ENCODE peak calls at places on chromosome 18, in four cellular contexts. C is HepG2, M is GM12878, F is H1. E is an unnamed sample.
A peak's percentile ranks its signal among the peaks of the same experiment; 100 is the strongest.

GRCh38 chr18:66317243-66318090 is 286.4 kb downstream of the CDH19 start:
- DNase-seq in C (no peak), M (no peak), F (no peak), E (no peak)

GRCh38 chr18:74396252-74397204 is 60.6 kb downstream of the DIPK1C start:
- DNase-seq in C (no peak), F (no peak), M (no peak), E (no peak)

GRCh38 chr18:13888317-13888716 is 27.0 kb downstream of the MC2R start:
- DNase-seq in C (no peak), F (no peak), M (no peak), E (no peak)

GRCh38 chr18:28432350-28432749 is 255.4 kb upstream of the CDH2 start:
- DNase-seq in F (no peak), C (no peak), M (no peak), E (no peak)

GRCh38 chr18:37701967-37702366 is 136.4 kb upstream of the CELF4 start:
- DNase-seq in F (no peak), C (no peak), M (no peak), E (no peak)

GRCh38 chr18:50870138-50870845 is 8.6 kb upstream of the ME2 start:
- DNase-seq in C (no peak), M (no peak), F (no peak), E (no peak)

GRCh38 chr18:52451851-52452250 is 111.9 kb downstream of the DCC start:
- DNase-seq in F (no peak), C (no peak), M (no peak), E (no peak)

GRCh38 chr18:36179562-36180334 is 7.5 kb upstream of the MOCOS start:
- DNase-seq in M (no peak), F (no peak), C (no peak), E (no peak)

GRCh38 chr18:3012306-3012919 is 531 bp downstream of the LPIN2 start:
- DNase-seq in F (peak; percentile 70), M (no peak), C (no peak), E (no peak)

GRCh38 chr18:57209697-57210096 is 62.8 kb downstream of the BOD1L2 start:
- DNase-seq in M (no peak), F (no peak), C (no peak), E (no peak)

GRCh38 chr18:1014496-1014895 is 109.8 kb downstream of the ADCYAP1 start:
- DNase-seq in F (no peak), C (no peak), M (no peak), E (no peak)

GRCh38 chr18:79792096-79792987 is 5.4 kb upstream of the KCNG2 start:
- DNase-seq in C (no peak), F (no peak), M (no peak), E (no peak)

DNA sequence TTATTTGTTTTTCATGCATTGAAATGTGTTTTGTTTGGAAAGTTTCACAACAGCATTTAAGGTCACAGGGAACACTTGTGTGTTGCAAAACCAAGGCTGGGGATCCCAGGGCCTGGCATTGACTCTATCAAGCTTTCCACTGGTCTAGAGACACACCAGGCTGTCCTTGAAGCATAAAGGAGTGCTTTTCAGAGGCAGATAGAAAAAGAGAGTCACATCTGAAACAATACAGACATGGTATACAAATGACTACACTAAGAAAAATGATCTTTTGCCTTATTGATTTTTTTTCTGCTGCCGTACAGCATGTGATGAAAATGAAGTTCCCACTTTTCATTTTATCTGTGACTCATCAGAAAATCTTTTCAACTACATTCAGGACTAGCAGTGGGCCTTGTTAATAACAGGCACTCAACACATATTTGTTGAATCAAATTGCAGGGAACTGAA is 61.9 kb upstream of the ZCCHC2 start:
- DNase-seq in F (no peak), M (no peak), C (peak; percentile 99), E (no peak)
- TF ChIP-seq YY1 in F (no peak), M (no peak), C (peak; percentile 20), E (no peak)

DNA sequence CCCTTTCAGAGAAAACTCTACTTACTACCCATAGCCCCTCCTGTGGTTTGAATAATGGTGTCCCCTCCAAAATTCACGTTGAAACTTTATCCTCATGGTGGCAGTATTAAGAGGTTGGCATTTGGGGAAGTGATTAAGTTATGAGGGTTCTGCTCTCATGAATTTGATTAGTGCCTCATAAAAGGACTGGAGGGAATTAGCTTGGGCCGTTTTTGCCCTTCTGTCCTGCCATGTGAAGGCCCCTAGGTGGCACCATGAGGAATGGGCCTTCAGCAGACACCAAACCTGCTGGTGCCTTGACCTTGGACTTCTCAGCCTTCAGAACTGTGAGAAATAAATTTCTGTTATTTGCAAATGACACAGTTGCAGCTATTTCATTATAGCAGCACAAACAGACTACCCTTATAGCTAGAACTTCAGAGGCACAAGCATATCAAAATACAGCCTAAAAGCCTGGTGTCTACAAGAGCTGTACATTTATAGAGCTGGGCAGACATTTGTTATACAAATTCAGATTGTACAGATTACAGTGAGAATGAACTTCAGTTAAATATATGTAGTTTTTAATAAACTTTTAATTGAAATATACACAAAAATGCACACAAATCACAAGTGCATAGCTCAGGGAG is 2.6 kb upstream of the PTPN2 start:
- DNase-seq in F (no peak), C (peak; percentile 52), M (no peak), E (no peak)
- H3K27me3 ChIP-seq in F (no peaks in the 10 kb centered on the region), C (no peaks in the 10 kb centered on the region), M (no peaks in the 10 kb centered on the region), E (no peaks in the 10 kb centered on the region)

GRCh38 chr18:76615065-76615733 is 120.2 kb upstream of the ZNF516 start:
- DNase-seq in M (no peak), C (no peak), F (no peak), E (no peak)
- TF ChIP-seq SUZ12 in M (no peak), C (no peak), F (no peak), E (no peak)

GRCh38 chr18:46756172-46756558 is 688 bp downstream of the ST8SIA5 start:
- DNase-seq in C (no peak), F (no peak), M (no peak), E (no peak)
- TF ChIP-seq YY1 in C (no peak), F (no peak), M (no peak), E (no peak)

GRCh38 chr18:27185025-27185763 is at the start of gene CHST9:
- DNase-seq in F (peak; percentile 80), C (no peak), M (no peak), E (no peak)

GRCh38 chr18:27181726-27182125 is 3.4 kb downstream of the CHST9 start:
- DNase-seq in F (no peak), C (no peak), M (no peak), E (no peak)

GRCh38 chr18:27184115-27185024 is 738 bp downstream of the CHST9 start:
- DNase-seq in M (no peak), F (peak; percentile 75), C (no peak), E (no peak)

GRCh38 chr18:27188309-27188708 is 3.2 kb upstream of the CHST9 start:
- DNase-seq in C (no peak), F (no peak), M (no peak), E (no peak)

GRCh38 chr18:27185897-27186296 is 789 bp upstream of the CHST9 start:
- DNase-seq in C (no peak), F (no peak), M (no peak), E (no peak)
- H3K27me3 ChIP-seq in C (peaks cover 20% of the 10 kb centered on the region), F (no peaks in the 10 kb centered on the region), M (peaks cover 3% of the 10 kb centered on the region), E (peaks cover 25% of the 10 kb centered on the region)

GRCh38 chr18:41767960-41768359 is 187.1 kb upstream of the PIK3C3 start:
- DNase-seq in C (no peak), M (no peak), F (no peak), E (no peak)
- TF ChIP-seq SUZ12 in C (no peak), M (no peak), F (no peak), E (no peak)

GRCh38 chr18:21361297-21361880 is 119.4 kb downstream of the GREB1L start:
- DNase-seq in C (no peak), F (no peak), M (no peak), E (peak; percentile 8)
- TF ChIP-seq YY1 in C (no peak), F (no peak), M (no peak), E (no peak)

DNA sequence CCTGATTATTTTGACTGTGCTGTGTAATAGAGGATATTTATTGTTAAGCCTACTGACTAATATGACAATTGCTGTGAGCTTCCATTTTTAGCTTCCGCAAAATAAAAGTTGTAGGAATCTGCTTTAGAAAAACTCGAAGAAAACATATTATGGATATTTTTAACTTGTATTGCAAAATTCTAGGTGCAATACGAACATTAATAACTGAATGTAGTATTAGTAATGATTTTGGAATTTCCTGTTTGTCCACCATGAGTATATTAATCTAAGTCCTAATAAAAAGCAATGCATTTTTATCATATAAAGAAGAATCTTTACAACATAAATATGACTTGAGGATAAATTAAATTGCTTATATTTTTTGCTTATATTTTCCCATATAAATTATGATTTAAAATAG is 2.4 kb upstream of the DSC3 start:
- DNase-seq in C (no peak), M (no peak), F (no peak), E (no peak)
- H3K27me3 ChIP-seq in C (peaks cover 15% of the 10 kb centered on the region), M (peaks cover 2% of the 10 kb centered on the region), F (peaks cover 38% of the 10 kb centered on the region), E (peaks cover 49% of the 10 kb centered on the region)

DNA sequence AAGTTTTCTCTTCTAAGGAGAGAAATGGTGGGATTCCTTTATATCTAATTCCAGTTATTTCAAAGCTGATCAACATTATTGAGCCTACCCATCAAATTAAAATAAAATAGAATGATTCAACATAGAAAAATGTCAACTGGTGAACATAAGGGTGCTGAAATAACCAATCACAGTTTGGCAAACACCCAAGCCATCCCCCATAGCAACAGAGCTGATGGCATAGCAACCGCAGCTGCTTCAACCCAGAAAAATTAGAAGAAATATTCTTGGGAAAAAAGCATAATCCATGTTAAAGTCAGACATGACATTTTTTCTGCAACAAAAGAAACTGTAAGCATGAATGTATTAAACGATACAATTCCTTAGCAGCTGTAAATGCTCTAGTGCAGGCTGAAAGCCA is 282.6 kb downstream of the DLGAP1 start:
- DNase-seq in F (no peak), M (no peak), C (no peak), E (no peak)
- TF ChIP-seq SUZ12 in F (no peak), M (no peak), C (no peak), E (no peak)